ENCODE peak calls at places on chromosomes 6 and 20, in six cellular contexts. T is lower leg skin, B is ovary, H is PC-3, X is HFFc6, N is foreskin fibroblast. I is an unnamed sample.

GRCh38 chr6:155201461-155202226 is 62.2 kb upstream of the CLDN20 start:
- DNase-seq in T (no peak), B (no peak), H (peak), X (peak), N (peak), I (peak)

GRCh38 chr20:25315418-25316210 is 67.7 kb downstream of the PYGB start:
- DNase-seq in T (no peak), B (no peak), H (peak), X (peak), N (no peak), I (no peak)

GRCh38 chr6:82397962-82398692 is 34.5 kb downstream of the TPBG start:
- DNase-seq in T (no peak), B (no peak), H (peak), X (peak), N (peak), I (no peak)

GRCh38 chr20:33010133-33010504 is 2.6 kb downstream of the BPIFB2 start:
- DNase-seq in T (no peak), B (no peak), H (no peak), X (no peak), N (no peak), I (no peak)

GRCh38 chr20:59835448-59836395 is 97.7 kb downstream of the SYCP2 start:
- DNase-seq in T (no peak), B (peak), H (peak), X (no peak), N (peak), I (no peak)

GRCh38 chr20:24545168-24545567 is 75.7 kb downstream of the SYNDIG1 start:
- DNase-seq in T (no peak), B (no peak), H (no peak), X (no peak), N (no peak), I (no peak)

GRCh38 chr6:53837875-53838806 is 43.3 kb downstream of the LRRC1 start:
- DNase-seq in T (no peak), B (peak), H (no peak), X (no peak), N (no peak), I (no peak)

GRCh38 chr20:19113343-19113930 is 99.0 kb upstream of the SLC24A3 start:
- DNase-seq in T (no peak), B (no peak), H (no peak), X (no peak), N (no peak), I (no peak)

GRCh38 chr6:44064089-44064947 is 62.9 kb downstream of the MRPL14 start:
- DNase-seq in T (peak), B (no peak), H (peak), X (peak), N (peak), I (peak)

GRCh38 chr6:107293421-107293820 is 165.9 kb downstream of the PDSS2 start:
- DNase-seq in T (no peak), B (no peak), H (no peak), X (no peak), N (no peak), I (no peak)

GRCh38 chr20:51497542-51498467 is 44.7 kb downstream of the NFATC2 start:
- DNase-seq in T (no peak), B (no peak), H (no peak), X (no peak), N (no peak), I (no peak)

GRCh38 chr6:44117397-44118128 is 9.7 kb downstream of the MRPL14 start:
- DNase-seq in T (no peak), B (no peak), H (peak), X (peak), N (no peak), I (no peak)

GRCh38 chr20:19427480-19427879 is 215.0 kb downstream of the SLC24A3 start:
- DNase-seq in T (no peak), B (no peak), H (no peak), X (no peak), N (no peak), I (no peak)

GRCh38 chr20:44133424-44133823 is 53.6 kb downstream of the JPH2 start:
- DNase-seq in T (no peak), B (no peak), H (no peak), X (no peak), N (no peak), I (no peak)

GRCh38 chr6:100920028-100920427 is 38.9 kb upstream of the ASCC3 start:
- DNase-seq in T (no peak), B (no peak), H (no peak), X (no peak), N (no peak), I (no peak)

GRCh38 chr6:21390537-21391213 is 202.9 kb upstream of the SOX4 start:
- DNase-seq in T (no peak), B (no peak), H (no peak), X (no peak), N (no peak), I (no peak)

GRCh38 chr20:33166533-33167113 is 1.3 kb upstream of the BPIFA2 start:
- DNase-seq in T (no peak), B (no peak), H (no peak), X (no peak), N (no peak), I (no peak)

GRCh38 chr20:33709905-33710541 is 10.1 kb downstream of the PXMP4 start:
- DNase-seq in T (no peak), B (no peak), H (no peak), X (no peak), N (no peak), I (no peak)

GRCh38 chr6:163356324-163356723 is 58.2 kb upstream of the QKI start:
- DNase-seq in T (peak), B (no peak), H (peak), X (peak), N (peak), I (peak)

GRCh38 chr6:26455357-26455970 is 2.3 kb upstream of the BTN2A1 start:
- DNase-seq in T (no peak), B (no peak), H (no peak), X (no peak), N (peak), I (no peak)

GRCh38 chr20:1524004-1524403 is 32.8 kb upstream of the SIRPB2 start:
- DNase-seq in T (no peak), B (no peak), H (peak), X (peak), N (no peak), I (no peak)

GRCh38 chr20:8431538-8432434 is 299.7 kb downstream of the PLCB1 start:
- DNase-seq in T (no peak), B (peak), H (no peak), X (no peak), N (no peak), I (no peak)

GRCh38 chr6:162343902-162344226 is 383.7 kb downstream of the PRKN start:
- DNase-seq in T (no peak), B (no peak), H (no peak), X (no peak), N (no peak), I (no peak)

GRCh38 chr20:24630486-24631172 is 161.2 kb downstream of the SYNDIG1 start:
- DNase-seq in T (no peak), B (no peak), H (no peak), X (no peak), N (no peak), I (no peak)

GRCh38 chr6:56851541-56852248 is 103.2 kb upstream of the BEND6 start:
- DNase-seq in T (peak), B (peak), H (peak), X (peak), N (peak), I (peak)

GRCh38 chr6:1604347-1604990 is 5.2 kb upstream of the FOXC1 start:
- DNase-seq in T (no peak), B (peak), H (peak), X (no peak), N (no peak), I (no peak)

GRCh38 chr6:93424303-93425064 is 5.1 kb upstream of the EPHA7 start:
- DNase-seq in T (no peak), B (no peak), H (peak), X (no peak), N (no peak), I (no peak)

GRCh38 chr6:63188828-63189227 is 22.4 kb upstream of the FKBP1C start:
- DNase-seq in T (no peak), B (no peak), H (no peak), X (no peak), N (no peak), I (no peak)

DNA sequence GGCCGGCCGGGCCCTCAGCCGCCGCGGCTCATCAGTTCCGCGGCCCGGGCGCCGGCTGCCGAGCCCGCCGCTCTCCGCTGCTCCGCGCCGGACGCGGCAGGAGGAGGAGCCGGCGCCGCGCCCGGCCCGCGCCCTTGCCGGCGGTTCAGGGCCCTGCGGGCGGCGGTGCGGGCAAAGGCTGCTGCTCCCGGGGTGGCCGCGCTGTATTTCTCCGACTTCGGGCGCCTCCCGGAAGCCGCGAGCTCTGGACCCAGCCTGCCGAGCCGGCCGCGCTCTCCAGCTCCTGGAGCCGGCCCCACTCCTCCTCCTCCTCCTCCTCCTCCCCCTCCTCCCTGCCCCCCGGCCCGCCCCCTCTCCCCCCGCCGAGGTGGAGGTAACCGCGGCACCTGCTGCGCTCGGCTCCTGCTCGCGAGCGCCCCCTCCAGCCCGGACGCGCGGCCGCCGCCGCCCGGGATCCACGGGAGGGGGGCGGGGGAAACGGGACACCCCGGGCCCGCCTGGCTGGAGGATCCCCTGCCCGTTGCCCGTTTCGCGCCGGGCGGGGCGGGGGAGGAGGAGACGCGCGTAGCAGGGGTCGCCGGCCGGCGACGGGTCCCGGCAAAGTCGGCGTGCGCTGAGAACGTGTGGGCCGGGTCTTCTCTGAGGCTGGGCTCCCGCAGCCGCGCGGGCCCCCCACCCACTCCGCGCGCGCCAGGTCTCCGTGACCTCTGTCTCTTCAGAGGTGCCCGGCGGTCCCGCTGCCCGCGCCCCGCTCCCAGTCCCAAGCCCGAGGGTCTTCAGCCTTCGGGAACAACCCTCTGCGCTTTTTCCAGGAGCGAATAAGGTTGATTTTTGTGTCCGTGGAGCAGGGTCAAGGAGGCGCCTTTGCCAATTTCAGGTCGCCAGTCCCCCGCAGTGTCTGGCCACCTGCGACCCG is at the start of gene SLC22A23:
- DNase-seq in T (peak), B (peak), H (peak), X (no peak), N (no peak), I (no peak)
- TF ChIP-seq CTCF in T (no peak), B (peak), H (peak), X (peak), N (peak), I (peak)

GRCh38 chr6:108838101-108838717 is 10.0 kb upstream of the ARMC2 start:
- DNase-seq in T (no peak), B (no peak), H (peak), X (no peak), N (no peak), I (no peak)
- TF ChIP-seq CTCF in T (no peak), B (no peak), H (peak), X (peak), N (no peak), I (peak)

DNA sequence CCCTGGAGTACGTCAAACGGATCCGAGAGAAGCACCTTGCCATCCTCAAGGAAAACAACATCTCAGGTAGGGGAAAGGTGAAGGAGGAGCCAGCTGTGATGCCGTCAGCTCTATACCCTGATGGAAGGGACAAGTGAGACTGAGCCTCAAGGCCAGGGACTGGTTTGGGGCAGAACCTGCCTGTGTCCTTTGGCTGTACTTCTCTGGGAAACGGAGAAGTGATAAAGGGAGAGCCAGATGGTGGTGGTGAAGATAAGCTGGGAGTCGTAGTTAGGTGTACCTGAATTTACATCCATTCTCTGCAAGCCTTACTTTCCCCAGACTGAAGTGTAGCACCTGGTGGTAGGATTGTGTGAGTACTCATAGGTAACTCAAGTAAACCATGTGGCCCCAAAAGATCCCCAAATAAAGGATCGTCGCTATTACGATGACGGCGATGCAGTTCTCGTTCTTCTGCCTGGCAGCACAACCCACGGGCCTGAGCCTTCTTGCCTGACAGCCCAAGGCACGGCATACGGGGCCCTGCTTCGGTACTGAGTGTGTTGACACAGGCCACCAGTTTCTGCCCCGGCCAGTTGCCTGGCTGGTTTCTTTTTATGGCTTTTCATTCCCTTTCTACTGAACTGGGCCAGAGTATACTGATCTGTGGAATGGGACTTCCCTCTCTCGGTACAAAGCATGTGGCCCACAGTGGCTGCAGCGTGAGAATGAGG is 10.6 kb downstream of the PCIF1 start:
- DNase-seq in T (no peak), B (no peak), H (no peak), X (no peak), N (no peak), I (no peak)
- TF ChIP-seq CTCF in T (no peak), B (no peak), H (peak), X (peak), N (no peak), I (no peak)

DNA sequence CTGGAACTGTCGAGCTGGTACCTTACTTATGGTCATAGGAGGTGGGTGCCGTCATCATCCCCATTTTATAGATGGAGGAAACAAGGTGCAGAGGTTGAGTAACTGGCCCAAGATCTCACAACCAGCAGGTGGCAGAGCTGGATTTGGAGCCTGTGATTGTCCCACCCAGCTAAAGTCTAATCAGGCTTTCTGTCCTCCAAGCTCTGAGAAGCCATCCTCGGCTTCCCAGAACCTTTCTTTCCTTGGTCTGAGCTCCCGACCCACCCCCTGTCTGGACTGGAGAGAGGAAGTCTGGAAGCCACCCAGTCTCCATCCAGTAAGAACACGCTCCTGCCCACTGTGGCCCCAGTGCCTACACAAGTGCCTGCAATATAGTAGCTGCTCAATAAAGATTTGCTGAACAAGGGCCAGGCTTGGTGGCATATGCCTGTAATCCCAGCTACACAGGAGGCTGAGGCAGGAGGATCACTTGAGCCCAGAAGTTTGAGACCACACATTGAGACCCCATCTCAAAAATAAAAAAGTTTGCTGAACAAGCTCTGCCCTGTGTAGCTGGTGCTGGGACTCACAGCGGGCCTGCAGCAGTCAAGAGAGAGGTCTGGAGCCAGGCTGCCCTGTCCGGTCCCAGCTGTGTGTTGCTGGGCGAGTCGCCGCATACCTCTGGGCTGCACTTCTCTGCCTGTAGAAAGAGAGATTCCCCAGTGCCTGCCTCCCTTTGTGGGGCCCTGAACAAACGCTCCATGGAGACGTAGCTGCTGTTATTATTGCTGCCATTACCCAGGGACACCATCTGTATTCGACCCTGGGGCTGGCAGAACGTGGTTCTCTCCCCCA is 32.5 kb upstream of the DLGAP4 start:
- DNase-seq in T (no peak), B (no peak), H (peak), X (peak), N (peak), I (no peak)
- TF ChIP-seq CTCF in T (no peak), B (no peak), H (peak), X (peak), N (peak), I (peak)

DNA sequence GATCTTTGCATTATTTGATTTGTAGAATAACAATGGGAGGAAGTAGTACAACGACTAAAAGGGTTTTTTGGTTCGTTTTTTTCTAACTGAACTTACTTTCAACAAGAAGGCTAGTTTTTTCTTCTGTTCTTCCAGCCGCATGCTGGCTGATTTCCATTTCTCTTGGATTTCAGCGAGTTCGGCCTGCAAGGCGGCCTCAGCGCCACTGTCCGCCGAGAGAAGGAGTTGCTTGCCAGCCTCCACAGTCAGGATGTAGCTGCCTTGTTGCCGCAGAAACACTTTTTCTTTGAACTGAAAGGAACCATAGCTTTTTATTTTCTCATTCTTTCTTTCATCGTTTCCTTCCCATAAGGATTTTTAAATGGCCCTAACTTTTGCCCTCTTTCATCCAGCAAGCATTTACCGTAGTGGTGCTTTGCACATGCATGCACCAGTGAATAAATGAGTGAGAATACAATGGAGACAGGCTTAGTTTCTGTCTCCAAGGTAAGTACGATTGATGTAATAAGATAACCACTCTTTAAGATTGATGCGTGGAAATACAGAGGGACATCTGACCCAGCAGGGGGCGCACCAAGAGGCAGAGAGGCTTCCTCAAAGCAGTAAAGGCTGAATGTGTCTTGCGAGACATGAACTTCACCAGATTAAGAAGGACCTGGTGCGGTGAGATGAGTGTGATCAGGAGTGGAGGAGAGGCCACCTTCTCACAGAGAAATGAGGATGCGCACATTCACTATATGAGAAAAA is 398.8 kb downstream of the ESR1 start:
- DNase-seq in T (no peak), B (no peak), H (peak), X (peak), N (no peak), I (no peak)
- TF ChIP-seq CTCF in T (no peak), B (no peak), H (peak), X (peak), N (peak), I (peak)

DNA sequence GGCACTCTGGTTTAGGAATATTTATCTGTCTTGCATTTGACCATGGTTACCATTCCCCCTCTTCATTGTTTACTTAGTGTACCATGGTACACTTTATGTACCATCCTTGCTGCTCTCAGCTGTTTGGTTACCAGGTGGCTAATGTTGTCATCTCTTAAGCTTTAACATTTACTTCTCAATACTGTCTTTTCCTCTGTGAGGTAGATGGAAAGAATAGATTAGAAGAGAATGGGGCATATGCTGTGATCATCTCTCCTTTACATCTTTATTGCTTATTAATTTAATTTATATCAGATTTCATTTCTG is 109.2 kb downstream of the NCOA3 start:
- DNase-seq in T (no peak), B (no peak), H (no peak), X (no peak), N (no peak), I (no peak)
- TF ChIP-seq CTCF in T (no peak), B (no peak), H (no peak), X (no peak), N (no peak), I (no peak)

DNA sequence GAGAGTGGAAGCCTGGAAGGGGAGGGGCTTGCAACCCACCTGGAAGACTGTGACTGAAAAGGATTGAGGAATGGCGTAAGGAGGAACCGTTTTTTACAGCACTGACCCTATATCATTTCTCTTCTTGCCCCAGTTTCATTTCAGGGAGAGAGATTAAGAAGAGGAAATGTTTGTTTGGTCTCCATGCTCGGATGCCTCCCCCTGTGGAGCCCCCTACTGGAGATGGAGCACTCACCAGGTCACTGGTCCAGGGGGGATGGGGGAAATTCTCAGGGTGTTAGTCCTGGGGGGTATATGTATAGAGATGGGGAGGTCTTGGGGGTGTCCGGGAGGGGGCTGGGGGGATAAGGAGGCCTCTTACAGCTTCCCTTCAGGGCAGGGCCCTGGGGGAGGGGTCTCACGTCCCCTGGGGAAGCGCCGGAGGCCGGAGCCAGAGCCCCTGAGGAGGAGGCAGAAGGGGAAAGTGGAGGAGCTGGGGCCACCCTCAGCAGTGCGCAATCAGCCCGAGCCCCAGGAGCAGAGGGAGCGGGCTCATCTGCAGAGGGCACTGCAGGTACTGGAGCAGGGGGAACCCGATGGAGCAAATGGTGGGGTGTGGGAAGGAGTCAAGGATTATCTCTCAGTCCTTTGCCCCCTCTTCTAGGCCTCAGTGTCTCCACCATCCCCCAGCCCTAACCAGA is 3.2 kb downstream of the CUTA start:
- DNase-seq in T (no peak), B (no peak), H (peak), X (no peak), N (no peak), I (no peak)
- TF ChIP-seq CTCF in T (no peak), B (no peak), H (peak), X (peak), N (peak), I (peak)

I was measured in AG09319.